ENCODE peak calls at places on chromosomes 11 and 22, in nine cellular contexts. I is suprapubic skin, A is stomach, K is sigmoid colon, W is SK-N-SH, V is tibial nerve, L is ovary, B is H1, Q is esophagus muscularis mucosa. D is an unnamed sample.

GRCh38 chr11:73404048-73404447 is 27.8 kb downstream of the RELT start:
- DNase-seq in I (peak), A (peak), K (peak), W (peak), V (peak), L (peak), B (no peak), Q (no peak), D (peak)

GRCh38 chr11:77497368-77497767 is 23.5 kb upstream of the PAK1 start:
- DNase-seq in I (no peak), A (no peak), K (no peak), W (no peak), V (no peak), L (no peak), B (no peak), Q (no peak), D (no peak)

GRCh38 chr22:48945621-48946458 is 881.8 kb downstream of the BRD1 start:
- DNase-seq in I (peak), A (peak), K (peak), W (no peak), V (no peak), L (no peak), B (no peak), Q (peak), D (peak)

GRCh38 chr22:41178425-41178975 is 26.6 kb upstream of the L3MBTL2 start:
- DNase-seq in I (no peak), A (no peak), K (peak), W (no peak), V (peak), L (peak), B (no peak), Q (no peak), D (peak)

GRCh38 chr11:82988936-82989627 is 82.6 kb downstream of the RAB30 start:
- DNase-seq in I (no peak), A (no peak), K (no peak), W (no peak), V (no peak), L (no peak), B (no peak), Q (no peak), D (no peak)

GRCh38 chr11:122215244-122215992 is 99.4 kb upstream of the BLID start:
- DNase-seq in I (peak), A (peak), K (peak), W (peak), V (peak), L (peak), B (peak), Q (no peak), D (peak)

GRCh38 chr11:27649800-27650199 is 50.5 kb downstream of the BDNF start:
- DNase-seq in I (no peak), A (no peak), K (no peak), W (no peak), V (no peak), L (no peak), B (no peak), Q (no peak), D (no peak)

GRCh38 chr11:106156290-106156937 is 79.0 kb downstream of the AASDHPPT start:
- DNase-seq in I (no peak), A (peak), K (peak), W (peak), V (no peak), L (peak), B (no peak), Q (no peak), D (no peak)

GRCh38 chr11:93484716-93485115 is 58.5 kb downstream of the SMCO4 start:
- DNase-seq in I (no peak), A (no peak), K (no peak), W (peak), V (no peak), L (peak), B (no peak), Q (peak), D (no peak)

GRCh38 chr22:43441751-43442150 is 29.9 kb downstream of the MPPED1 start:
- DNase-seq in I (no peak), A (no peak), K (no peak), W (no peak), V (no peak), L (no peak), B (no peak), Q (no peak), D (no peak)

GRCh38 chr11:1077033-1077416 is 2.4 kb downstream of the MUC2 start:
- DNase-seq in I (no peak), A (no peak), K (peak), W (no peak), V (no peak), L (peak), B (no peak), Q (no peak), D (no peak)

GRCh38 chr11:123696183-123696582 is 41.8 kb upstream of the SCN3B start:
- DNase-seq in I (no peak), A (no peak), K (no peak), W (no peak), V (no peak), L (no peak), B (no peak), Q (no peak), D (no peak)

GRCh38 chr11:34495724-34496377 is 17.7 kb downstream of the ELF5 start:
- DNase-seq in I (no peak), A (peak), K (no peak), W (no peak), V (no peak), L (no peak), B (no peak), Q (no peak), D (no peak)

GRCh38 chr22:50550395-50550794 is 4.7 kb downstream of the KLHDC7B start:
- DNase-seq in I (no peak), A (no peak), K (no peak), W (no peak), V (no peak), L (no peak), B (no peak), Q (no peak), D (no peak)

DNA sequence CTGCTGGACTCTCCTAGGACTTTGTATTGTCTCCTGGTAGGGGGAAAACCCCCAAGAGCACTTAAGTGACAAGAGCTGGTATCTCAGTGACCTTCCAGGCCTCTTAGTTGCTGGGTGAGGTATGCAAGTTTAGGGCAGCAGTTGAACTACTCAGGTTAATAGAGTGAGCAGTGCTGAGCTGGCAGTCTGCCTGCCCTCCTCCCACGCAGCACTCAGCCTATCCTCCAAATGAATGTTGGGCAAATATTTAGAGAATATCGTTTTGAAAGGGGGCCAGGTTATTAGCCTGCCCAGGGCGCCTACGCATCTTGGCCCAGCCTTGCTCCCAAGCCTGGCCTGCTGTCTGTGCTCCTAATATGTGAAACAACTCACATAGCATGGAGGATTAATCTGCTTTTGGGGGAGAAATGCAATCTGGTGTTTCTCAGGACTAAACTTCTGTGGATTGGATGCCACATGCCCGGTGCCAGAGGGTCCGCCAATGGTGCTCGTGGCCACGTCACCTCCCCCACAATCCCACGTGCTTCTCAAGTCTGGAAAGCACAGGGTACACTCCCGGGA is 67.5 kb downstream of the SPON1 start:
- DNase-seq in I (peak), A (peak), K (peak), W (no peak), V (no peak), L (peak), B (no peak), Q (no peak), D (peak)
- TF ChIP-seq EP300 in I (no peak), A (peak), K (no peak), W (no peak), V (no peak), L (no peak), B (no peak), Q (no peak), D (no peak)

GRCh38 chr11:2200957-2201519 is 29.4 kb upstream of the TH start:
- DNase-seq in I (peak), A (no peak), K (no peak), W (no peak), V (no peak), L (no peak), B (no peak), Q (no peak), D (no peak)
- TF ChIP-seq EP300 in I (no peak), A (no peak), K (no peak), W (no peak), V (no peak), L (no peak), B (no peak), Q (no peak), D (no peak)

GRCh38 chr22:28019360-28019759 is 100.3 kb upstream of the PITPNB start:
- DNase-seq in I (peak), A (peak), K (peak), W (no peak), V (no peak), L (peak), B (no peak), Q (no peak), D (peak)

GRCh38 chr22:28018461-28018927 is 99.4 kb upstream of the PITPNB start:
- DNase-seq in I (peak), A (peak), K (peak), W (no peak), V (no peak), L (peak), B (no peak), Q (no peak), D (peak)

GRCh38 chr22:28016781-28017557 is 97.9 kb upstream of the PITPNB start:
- DNase-seq in I (peak), A (peak), K (peak), W (no peak), V (no peak), L (peak), B (no peak), Q (no peak), D (peak)

GRCh38 chr22:28017558-28017820 is 98.4 kb upstream of the PITPNB start:
- DNase-seq in I (no peak), A (no peak), K (no peak), W (no peak), V (no peak), L (no peak), B (no peak), Q (no peak), D (no peak)

DNA sequence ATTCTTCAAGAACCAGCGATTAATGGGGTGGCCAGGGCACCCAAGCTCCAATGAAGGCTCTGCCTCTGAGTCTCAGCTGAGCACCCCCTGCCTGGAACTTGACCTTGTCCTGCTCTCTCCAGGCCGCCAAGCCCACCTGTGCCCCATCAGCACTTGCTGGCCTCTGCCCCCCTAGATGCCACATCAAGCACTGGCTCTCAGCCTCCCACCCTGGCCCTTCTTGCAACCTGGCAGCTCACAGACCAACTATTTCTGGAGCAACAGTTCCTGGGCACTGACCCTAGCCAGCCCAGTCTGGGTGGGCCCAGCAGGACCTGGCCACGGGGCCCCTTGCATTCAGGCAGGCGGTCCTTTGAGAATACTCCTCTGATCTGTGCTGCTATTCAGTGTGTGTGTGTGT is 98.8 kb upstream of the PITPNB start:
- DNase-seq in I (peak), A (peak), K (peak), W (no peak), V (no peak), L (peak), B (no peak), Q (no peak), D (peak)
- TF ChIP-seq EP300 in I (no peak), A (no peak), K (no peak), W (no peak), V (no peak), L (no peak), B (no peak), Q (no peak), D (no peak)

GRCh38 chr11:94809251-94809650 is 41.1 kb downstream of the AMOTL1 start:
- DNase-seq in I (no peak), A (no peak), K (no peak), W (no peak), V (no peak), L (no peak), B (no peak), Q (no peak), D (no peak)
- TF ChIP-seq EP300 in I (no peak), A (no peak), K (no peak), W (no peak), V (no peak), L (no peak), B (no peak), Q (no peak), D (no peak)

GRCh38 chr11:19320764-19321163 is 80.0 kb upstream of the E2F8 start:
- DNase-seq in I (no peak), A (no peak), K (no peak), W (no peak), V (peak), L (no peak), B (no peak), Q (no peak), D (no peak)
- TF ChIP-seq EP300 in I (no peak), A (no peak), K (no peak), W (no peak), V (peak), L (no peak), B (no peak), Q (no peak), D (no peak)

GRCh38 chr11:8331767-8332166 is 68.1 kb upstream of the LMO1 start:
- DNase-seq in I (no peak), A (no peak), K (no peak), W (no peak), V (no peak), L (no peak), B (no peak), Q (no peak), D (no peak)
- TF ChIP-seq EP300 in I (no peak), A (no peak), K (no peak), W (no peak), V (no peak), L (no peak), B (no peak), Q (no peak), D (no peak)

GRCh38 chr11:126211236-126212088 is at the start of the genes FAM118B and RPUSD4:
- DNase-seq in I (peak), A (peak), K (peak), W (peak), V (peak), L (peak), B (peak), Q (peak), D (peak)
- TF ChIP-seq EP300 in I (no peak), A (no peak), K (no peak), W (no peak), V (peak), L (no peak), B (no peak), Q (no peak), D (no peak)

D was measured in transverse colon.